ENCODE peak calls at places on chromosome 3, in nine cellular contexts. One of them, this sample, is unnamed.

GRCh38 chr3:181698263-181698944 is 13.3 kb upstream of the SOX2 start:
- DNase-seq in NT2/D1: no peak
- DNase-seq in H54: no peak
- DNase-seq in NCI-H460: no peak
- DNase-seq in WTC11: no peak
- DNase-seq in fibroblast of pulmonary artery: no peak
- DNase-seq in kidney glomerular epithelial cell: no peak
- DNase-seq in mucosa of gallbladder: no peak
- DNase-seq in stomach: no peak
- DNase-seq in this sample: no peak

GRCh38 chr3:107661447-107662108 is 138.8 kb downstream of the BBX start:
- DNase-seq in NT2/D1: no peak
- DNase-seq in H54: no peak
- DNase-seq in NCI-H460: no peak
- DNase-seq in WTC11: no peak
- DNase-seq in fibroblast of pulmonary artery: peak
- DNase-seq in kidney glomerular epithelial cell: no peak
- DNase-seq in mucosa of gallbladder: no peak
- DNase-seq in stomach: no peak
- DNase-seq in this sample: no peak

GRCh38 chr3:138921316-138922292 is 25.3 kb downstream of the FOXL2 start:
- DNase-seq in NT2/D1: no peak
- DNase-seq in H54: peak
- DNase-seq in NCI-H460: no peak
- DNase-seq in WTC11: no peak
- DNase-seq in fibroblast of pulmonary artery: peak
- DNase-seq in kidney glomerular epithelial cell: peak
- DNase-seq in mucosa of gallbladder: no peak
- DNase-seq in stomach: no peak
- DNase-seq in this sample: no peak

GRCh38 chr3:49009391-49009790 is 2.2 kb downstream of the WDR6 start:
- DNase-seq in NT2/D1: no peak
- DNase-seq in H54: no peak
- DNase-seq in NCI-H460: no peak
- DNase-seq in WTC11: no peak
- DNase-seq in fibroblast of pulmonary artery: no peak
- DNase-seq in kidney glomerular epithelial cell: no peak
- DNase-seq in mucosa of gallbladder: no peak
- DNase-seq in stomach: no peak
- DNase-seq in this sample: no peak

GRCh38 chr3:134486577-134487041 is 752 bp downstream of the CEP63 start:
- DNase-seq in NT2/D1: no peak
- DNase-seq in H54: no peak
- DNase-seq in NCI-H460: peak
- DNase-seq in WTC11: no peak
- DNase-seq in fibroblast of pulmonary artery: peak
- DNase-seq in kidney glomerular epithelial cell: peak
- DNase-seq in mucosa of gallbladder: no peak
- DNase-seq in stomach: no peak
- DNase-seq in this sample: peak

GRCh38 chr3:124297062-124297980 is 305.4 kb upstream of the ROPN1 start:
- DNase-seq in NT2/D1: no peak
- DNase-seq in H54: no peak
- DNase-seq in NCI-H460: no peak
- DNase-seq in WTC11: no peak
- DNase-seq in fibroblast of pulmonary artery: peak
- DNase-seq in kidney glomerular epithelial cell: no peak
- DNase-seq in mucosa of gallbladder: peak
- DNase-seq in stomach: no peak
- DNase-seq in this sample: no peak

GRCh38 chr3:110193114-110193513 is 855.8 kb upstream of the DPPA4 start:
- DNase-seq in NT2/D1: no peak
- DNase-seq in H54: no peak
- DNase-seq in NCI-H460: no peak
- DNase-seq in WTC11: no peak
- DNase-seq in fibroblast of pulmonary artery: peak
- DNase-seq in kidney glomerular epithelial cell: peak
- DNase-seq in mucosa of gallbladder: no peak
- DNase-seq in stomach: no peak
- DNase-seq in this sample: no peak

GRCh38 chr3:144900366-144900765 is 928.7 kb downstream of the DIPK2A start:
- DNase-seq in NT2/D1: no peak
- DNase-seq in H54: no peak
- DNase-seq in NCI-H460: no peak
- DNase-seq in WTC11: no peak
- DNase-seq in fibroblast of pulmonary artery: peak
- DNase-seq in kidney glomerular epithelial cell: no peak
- DNase-seq in mucosa of gallbladder: no peak
- DNase-seq in stomach: no peak
- DNase-seq in this sample: no peak

GRCh38 chr3:189142527-189142926 is 29.2 kb upstream of the TPRG1 start:
- DNase-seq in NT2/D1: no peak
- DNase-seq in H54: no peak
- DNase-seq in NCI-H460: no peak
- DNase-seq in WTC11: no peak
- DNase-seq in fibroblast of pulmonary artery: no peak
- DNase-seq in kidney glomerular epithelial cell: no peak
- DNase-seq in mucosa of gallbladder: no peak
- DNase-seq in stomach: no peak
- DNase-seq in this sample: no peak

GRCh38 chr3:141380279-141380678 is 12.0 kb downstream of the ZBTB38 start:
- DNase-seq in NT2/D1: no peak
- DNase-seq in H54: no peak
- DNase-seq in NCI-H460: no peak
- DNase-seq in WTC11: no peak
- DNase-seq in fibroblast of pulmonary artery: no peak
- DNase-seq in kidney glomerular epithelial cell: no peak
- DNase-seq in mucosa of gallbladder: no peak
- DNase-seq in stomach: no peak
- DNase-seq in this sample: no peak

GRCh38 chr3:72171461-72171860 is 386.5 kb upstream of the PROK2 start:
- DNase-seq in NT2/D1: no peak
- DNase-seq in H54: no peak
- DNase-seq in NCI-H460: no peak
- DNase-seq in WTC11: no peak
- DNase-seq in fibroblast of pulmonary artery: no peak
- DNase-seq in kidney glomerular epithelial cell: no peak
- DNase-seq in mucosa of gallbladder: no peak
- DNase-seq in stomach: no peak
- DNase-seq in this sample: no peak

GRCh38 chr3:190003730-190004129 is 117.0 kb downstream of the P3H2 start:
- DNase-seq in NT2/D1: no peak
- DNase-seq in H54: peak
- DNase-seq in NCI-H460: peak
- DNase-seq in WTC11: no peak
- DNase-seq in fibroblast of pulmonary artery: peak
- DNase-seq in kidney glomerular epithelial cell: peak
- DNase-seq in mucosa of gallbladder: no peak
- DNase-seq in stomach: no peak
- DNase-seq in this sample: no peak

GRCh38 chr3:61605589-61606175 is 44.3 kb downstream of the PTPRG start:
- DNase-seq in NT2/D1: no peak
- DNase-seq in H54: no peak
- DNase-seq in NCI-H460: no peak
- DNase-seq in WTC11: no peak
- DNase-seq in fibroblast of pulmonary artery: peak
- DNase-seq in kidney glomerular epithelial cell: no peak
- DNase-seq in mucosa of gallbladder: no peak
- DNase-seq in stomach: no peak
- DNase-seq in this sample: no peak

GRCh38 chr3:40631341-40631995 is 106.7 kb downstream of the ZNF621 start:
- DNase-seq in NT2/D1: no peak
- DNase-seq in H54: no peak
- DNase-seq in NCI-H460: no peak
- DNase-seq in WTC11: no peak
- DNase-seq in fibroblast of pulmonary artery: no peak
- DNase-seq in kidney glomerular epithelial cell: no peak
- DNase-seq in mucosa of gallbladder: no peak
- DNase-seq in stomach: no peak
- DNase-seq in this sample: no peak

GRCh38 chr3:150577854-150578253 is 25.3 kb upstream of the SELENOT start:
- DNase-seq in NT2/D1: no peak
- DNase-seq in H54: no peak
- DNase-seq in NCI-H460: no peak
- DNase-seq in WTC11: no peak
- DNase-seq in fibroblast of pulmonary artery: peak
- DNase-seq in kidney glomerular epithelial cell: no peak
- DNase-seq in mucosa of gallbladder: no peak
- DNase-seq in stomach: no peak
- DNase-seq in this sample: no peak

GRCh38 chr3:184687363-184688049 is 24.4 kb downstream of the MAGEF1 start:
- DNase-seq in NT2/D1: no peak
- DNase-seq in H54: no peak
- DNase-seq in NCI-H460: no peak
- DNase-seq in WTC11: no peak
- DNase-seq in fibroblast of pulmonary artery: no peak
- DNase-seq in kidney glomerular epithelial cell: no peak
- DNase-seq in mucosa of gallbladder: peak
- DNase-seq in stomach: no peak
- DNase-seq in this sample: peak

GRCh38 chr3:157134620-157135191 is 25.2 kb downstream of the CCNL1 start:
- DNase-seq in NT2/D1: no peak
- DNase-seq in H54: no peak
- DNase-seq in NCI-H460: no peak
- DNase-seq in WTC11: no peak
- DNase-seq in fibroblast of pulmonary artery: no peak
- DNase-seq in kidney glomerular epithelial cell: no peak
- DNase-seq in mucosa of gallbladder: peak
- DNase-seq in stomach: peak
- DNase-seq in this sample: no peak

GRCh38 chr3:84724877-84725276 is 233.9 kb upstream of the CADM2 start:
- DNase-seq in NT2/D1: no peak
- DNase-seq in H54: peak
- DNase-seq in NCI-H460: peak
- DNase-seq in WTC11: no peak
- DNase-seq in fibroblast of pulmonary artery: peak
- DNase-seq in kidney glomerular epithelial cell: peak
- DNase-seq in mucosa of gallbladder: no peak
- DNase-seq in stomach: no peak
- DNase-seq in this sample: no peak

GRCh38 chr3:127630811-127631714 is 2.1 kb downstream of the PODXL2 start:
- DNase-seq in NT2/D1: no peak
- DNase-seq in H54: no peak
- DNase-seq in NCI-H460: no peak
- DNase-seq in WTC11: no peak
- DNase-seq in fibroblast of pulmonary artery: no peak
- DNase-seq in kidney glomerular epithelial cell: no peak
- DNase-seq in mucosa of gallbladder: no peak
- DNase-seq in stomach: no peak
- DNase-seq in this sample: no peak

GRCh38 chr3:126340943-126341754 is 16.1 kb downstream of the KLF15 start:
- DNase-seq in NT2/D1: no peak
- DNase-seq in H54: no peak
- DNase-seq in NCI-H460: no peak
- DNase-seq in WTC11: peak
- DNase-seq in fibroblast of pulmonary artery: no peak
- DNase-seq in kidney glomerular epithelial cell: no peak
- DNase-seq in mucosa of gallbladder: no peak
- DNase-seq in stomach: no peak
- DNase-seq in this sample: no peak

GRCh38 chr3:136952292-136952691 is 5.5 kb upstream of the IL20RB start:
- DNase-seq in NT2/D1: no peak
- DNase-seq in H54: no peak
- DNase-seq in NCI-H460: no peak
- DNase-seq in WTC11: no peak
- DNase-seq in fibroblast of pulmonary artery: no peak
- DNase-seq in kidney glomerular epithelial cell: no peak
- DNase-seq in mucosa of gallbladder: no peak
- DNase-seq in stomach: no peak
- DNase-seq in this sample: no peak

GRCh38 chr3:125322166-125322565 is 53.0 kb downstream of the ZNF148 start:
- DNase-seq in NT2/D1: no peak
- DNase-seq in H54: no peak
- DNase-seq in NCI-H460: no peak
- DNase-seq in WTC11: no peak
- DNase-seq in fibroblast of pulmonary artery: peak
- DNase-seq in kidney glomerular epithelial cell: no peak
- DNase-seq in mucosa of gallbladder: no peak
- DNase-seq in stomach: no peak
- DNase-seq in this sample: no peak

GRCh38 chr3:131716007-131716406 is 213.2 kb upstream of the MRPL3 start:
- DNase-seq in NT2/D1: no peak
- DNase-seq in H54: no peak
- DNase-seq in NCI-H460: no peak
- DNase-seq in WTC11: no peak
- DNase-seq in fibroblast of pulmonary artery: no peak
- DNase-seq in kidney glomerular epithelial cell: no peak
- DNase-seq in mucosa of gallbladder: no peak
- DNase-seq in stomach: no peak
- DNase-seq in this sample: no peak